ENCODE peak calls at places on chromosomes 13 and 19, in eight cellular contexts. X is A549, G is H1, T is SK-N-SH, R is endothelial cell of umbilical vein, E is K562, F is HepG2, N is GM12878. J is an unnamed sample.

GRCh38 chr19:39317476-39317875 is 3.2 kb downstream of the LRFN1 start:
- DNase-seq in F (no peak), G (no peak), X (no peak), N (no peak), R (no peak), E (no peak), T (no peak), J (no peak)

GRCh38 chr19:44722131-44723121 is 23.5 kb downstream of the CEACAM16 start:
- DNase-seq in F (no peak), X (peak), N (peak), E (no peak), T (no peak), G (no peak), R (peak), J (no peak)

GRCh38 chr13:36475468-36475867 is 43.2 kb downstream of the CCNA1 start:
- DNase-seq in G (no peak), T (peak), F (peak), R (no peak), X (peak), N (no peak), E (no peak), J (no peak)

GRCh38 chr19:2195914-2196313 is 32.2 kb downstream of the DOT1L start:
- DNase-seq in E (no peak), G (no peak), R (no peak), N (no peak), X (no peak), T (no peak), F (no peak), J (no peak)

GRCh38 chr13:110254751-110255553 is 52.0 kb downstream of the COL4A1 start:
- DNase-seq in N (no peak), F (no peak), T (no peak), G (peak), X (no peak), E (no peak), R (no peak), J (no peak)

GRCh38 chr13:46668302-46668720 is 115.3 kb downstream of the LRCH1 start:
- DNase-seq in F (no peak), G (no peak), R (peak), N (no peak), T (no peak), X (no peak), E (no peak), J (no peak)

GRCh38 chr19:57016491-57016890 is 103.3 kb upstream of the USP29 start:
- DNase-seq in T (no peak), F (no peak), E (no peak), R (no peak), X (no peak), G (no peak), N (no peak), J (no peak)

GRCh38 chr13:20546559-20546958 is 20.4 kb upstream of the IFT88 start:
- DNase-seq in G (no peak), F (no peak), X (no peak), R (no peak), N (no peak), E (no peak), T (no peak), J (no peak)

GRCh38 chr13:35817642-35818576 is 313.3 kb downstream of the DCLK1 start:
- DNase-seq in N (no peak), R (no peak), F (no peak), T (no peak), X (no peak), E (no peak), G (no peak), J (no peak)

GRCh38 chr19:19428746-19429145 is 23.3 kb downstream of the GATAD2A start:
- DNase-seq in E (no peak), T (no peak), F (no peak), X (no peak), G (no peak), N (no peak), R (no peak), J (no peak)

GRCh38 chr13:51618626-51619025 is 34.4 kb downstream of the WDFY2 start:
- DNase-seq in X (no peak), G (no peak), T (no peak), E (no peak), F (no peak), N (no peak), R (no peak), J (no peak)

GRCh38 chr13:44575741-44576395 is at the start of gene TSC22D1:
- DNase-seq in R (peak), G (peak), X (peak), E (no peak), T (peak), F (no peak), N (no peak), J (no peak)

GRCh38 chr19:4453232-4454179 is 4.1 kb downstream of the UBXN6 start:
- DNase-seq in T (peak), F (no peak), G (no peak), X (no peak), E (peak), R (no peak), N (no peak), J (no peak)

GRCh38 chr13:110352735-110353134 is 45.7 kb downstream of the COL4A2 start:
- DNase-seq in G (peak), N (no peak), F (no peak), T (no peak), E (peak), X (no peak), R (no peak), J (no peak)

GRCh38 chr13:40764587-40765403 is 6.2 kb downstream of the MRPS31 start:
- DNase-seq in T (no peak), N (no peak), X (no peak), R (no peak), G (no peak), E (no peak), F (no peak), J (no peak)

GRCh38 chr13:83940742-83941141 is 58.5 kb upstream of the SLITRK1 start:
- DNase-seq in X (no peak), G (no peak), F (no peak), E (no peak), T (no peak), N (no peak), R (no peak), J (no peak)

DNA sequence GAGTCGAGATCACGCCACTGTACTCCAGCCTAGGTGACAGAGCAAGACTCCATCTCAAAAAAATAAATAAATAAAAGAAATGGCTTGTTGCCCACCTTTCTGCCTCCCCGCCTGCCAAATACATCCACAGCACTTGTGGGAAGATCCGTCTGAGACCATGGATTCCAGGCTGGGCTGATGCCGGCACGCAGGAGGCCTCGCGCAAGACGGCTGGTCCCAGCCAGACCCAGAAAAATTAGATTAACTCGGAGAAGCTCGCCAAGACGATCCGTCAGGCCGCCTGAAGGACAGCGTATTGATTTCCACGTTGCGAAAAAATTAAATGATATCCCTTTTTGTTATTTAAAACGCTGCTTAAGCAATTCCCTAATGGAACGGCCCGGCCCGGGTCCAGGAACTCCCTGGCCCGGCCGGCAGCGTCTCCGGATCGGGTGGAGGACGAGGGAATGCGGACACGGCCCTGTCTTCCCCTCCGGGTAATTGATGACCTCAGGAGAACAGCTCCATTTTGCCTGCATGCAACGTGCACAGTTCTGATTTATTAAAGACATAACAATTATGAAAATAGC is 51.9 kb downstream of the ZNRF4 start:
- DNase-seq in F (no peak), N (no peak), T (no peak), X (no peak), G (no peak), R (no peak), E (no peak), J (no peak)
- H3K27ac ChIP-seq in F (no peak), N (no peak), T (no peak), X (no peak), G (no peak), R (no peak), E (no peak), J (no peak)

GRCh38 chr19:7789447-7789846 is 26.4 kb downstream of the CLEC4M start:
- DNase-seq in N (no peak), G (peak), X (no peak), E (peak), R (no peak), F (no peak), T (peak), J (no peak)
- H3K4me2 ChIP-seq in N (no peak), G (peak), X (peak), E (no peak), R (peak), F (no peak), T (no peak), J (no peak)

DNA sequence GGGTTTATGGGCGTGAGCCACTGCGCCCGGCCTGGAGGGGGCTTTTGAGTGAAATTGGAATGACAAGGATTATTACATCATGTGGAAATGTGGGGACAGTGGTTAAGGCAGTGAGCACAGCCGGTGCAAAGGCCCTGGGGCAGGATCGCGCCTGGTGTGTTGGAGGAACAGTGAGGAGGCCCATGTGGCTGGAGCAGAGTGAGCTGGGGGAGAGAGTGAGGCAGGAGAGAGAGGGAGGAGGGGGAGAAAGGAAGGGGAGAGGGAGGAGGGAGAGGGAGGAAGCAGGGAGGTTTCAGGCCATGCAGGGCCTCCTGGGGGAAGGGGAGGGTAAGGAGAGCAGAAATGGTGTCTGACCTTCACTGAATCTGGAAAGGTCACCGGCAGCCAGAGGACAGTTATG is 11.3 kb upstream of the CELF5 start:
- DNase-seq in T (no peak), N (no peak), R (no peak), G (no peak), X (no peak), E (no peak), F (no peak), J (no peak)
- TF ChIP-seq MAX in T (no peak), N (no peak), R (no peak), G (no peak), X (no peak), E (no peak), F (no peak), J (no peak)

DNA sequence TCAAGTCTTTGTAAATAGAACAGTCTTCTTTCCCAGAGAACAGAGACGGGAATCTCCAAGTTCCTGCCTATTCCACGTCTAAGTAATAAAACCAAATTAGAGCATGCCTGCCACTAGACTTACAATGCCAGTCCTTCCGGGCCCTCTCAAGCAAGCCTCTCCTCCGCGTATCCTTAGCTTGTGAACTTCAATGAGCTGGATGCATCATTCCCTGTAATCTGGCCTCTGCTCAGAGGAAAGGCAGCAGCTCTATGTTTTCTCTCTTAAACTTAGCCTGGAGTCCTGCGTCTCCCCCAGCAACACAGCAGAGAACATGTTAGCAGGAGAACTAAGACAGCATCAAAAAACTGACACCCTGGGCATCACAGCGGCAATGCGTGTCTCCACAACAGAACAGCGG is 8.2 kb downstream of the NALCN start:
- DNase-seq in F (no peak), T (no peak), X (no peak), N (no peak), R (no peak), G (no peak), E (no peak), J (no peak)
- H3K27ac ChIP-seq in F (no peak), T (no peak), X (no peak), N (no peak), R (no peak), G (no peak), E (no peak), J (no peak)

DNA sequence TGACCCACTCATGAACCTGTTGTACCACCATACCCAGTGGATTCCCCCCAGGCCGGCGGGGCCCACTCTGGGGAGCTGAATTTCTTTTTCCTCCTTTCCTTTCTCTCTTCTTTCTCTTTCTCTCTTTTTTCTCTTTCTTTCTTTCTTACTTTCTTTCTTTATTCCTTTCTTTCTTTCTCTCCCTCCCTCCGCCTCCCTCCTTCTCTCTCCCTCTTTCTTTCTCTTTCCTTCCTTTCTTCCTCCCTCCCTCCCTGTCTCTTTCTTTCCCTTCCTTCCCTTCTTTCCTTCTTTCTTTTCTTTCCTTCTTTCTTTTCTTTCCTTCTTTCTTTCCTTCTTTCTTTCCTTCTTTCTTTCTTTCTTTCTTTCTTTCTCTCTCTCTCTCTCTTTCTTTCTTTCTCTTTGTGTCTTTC is 327.7 kb downstream of the ZNF536 start:
- DNase-seq in E (no peak), F (no peak), T (no peak), G (no peak), N (no peak), X (no peak), R (no peak), J (no peak)
- H3K4me2 ChIP-seq in E (no peak), F (no peak), T (no peak), G (no peak), N (no peak), X (no peak), R (no peak), J (no peak)

GRCh38 chr13:23966221-23966690 is 69.0 kb upstream of the C1QTNF9B start:
- DNase-seq in R (no peak), T (no peak), F (no peak), G (no peak), E (no peak), N (no peak), X (no peak), J (no peak)

GRCh38 chr13:23963947-23964346 is 66.6 kb upstream of the C1QTNF9B start:
- DNase-seq in X (no peak), E (no peak), R (no peak), G (no peak), T (no peak), F (no peak), N (no peak), J (no peak)

GRCh38 chr13:23965346-23965745 is 68.0 kb upstream of the C1QTNF9B start:
- DNase-seq in F (no peak), N (no peak), G (no peak), X (no peak), E (no peak), T (no peak), R (no peak), J (no peak)

GRCh38 chr13:23969672-23970071 is 72.4 kb upstream of the C1QTNF9B start:
- DNase-seq in E (no peak), T (no peak), F (peak), X (peak), R (no peak), N (no peak), G (no peak), J (no peak)

DNA sequence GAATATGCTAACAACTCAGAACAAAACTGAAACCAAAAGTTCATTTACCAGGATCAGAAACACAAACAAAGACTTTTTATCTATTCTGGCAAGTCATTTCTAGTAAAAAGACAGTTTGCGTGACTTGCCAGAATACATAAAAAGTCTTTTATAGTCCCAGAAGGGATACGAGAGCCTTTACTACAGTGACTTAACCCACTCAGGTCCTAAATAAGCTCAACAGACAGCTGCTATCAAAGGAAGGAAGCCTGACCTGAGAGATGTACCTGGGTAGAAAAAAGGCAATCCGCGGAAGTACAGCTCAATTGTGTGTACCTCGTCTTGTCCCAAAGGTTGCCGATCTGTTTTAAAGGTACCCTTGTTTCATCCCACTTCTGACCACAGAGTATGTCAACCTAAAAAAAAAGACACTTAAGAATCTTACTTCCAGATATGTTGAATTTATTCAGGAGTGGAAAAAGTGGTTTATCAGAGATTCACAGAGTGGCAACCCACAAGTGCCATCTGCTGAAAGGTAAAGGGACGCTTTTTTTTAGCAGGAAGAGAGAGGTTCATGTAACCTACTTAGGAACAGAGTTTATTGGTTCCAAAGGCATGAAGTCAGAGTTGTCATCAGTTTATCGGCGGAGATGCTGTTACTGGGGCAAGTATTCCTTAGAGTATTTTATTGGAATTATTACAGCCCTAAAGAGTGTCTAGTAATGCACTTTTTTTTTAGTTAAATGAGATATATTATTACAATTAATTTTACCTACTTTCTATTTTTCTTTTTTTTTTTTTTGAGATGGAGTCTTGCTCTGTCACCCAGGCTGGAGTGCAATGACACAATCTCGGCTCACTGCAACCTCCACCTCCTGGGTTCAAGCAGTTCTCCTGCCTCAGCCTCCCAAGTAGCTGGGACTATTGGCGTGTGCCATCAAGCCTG is 69.7 kb upstream of the C1QTNF9B start:
- DNase-seq in E (no peak), G (no peak), N (peak), X (no peak), F (no peak), T (no peak), R (no peak), J (no peak)
- TF ChIP-seq MAX in E (no peak), G (no peak), N (no peak), X (no peak), F (no peak), T (no peak), R (no peak), J (no peak)

GRCh38 chr19:40723661-40724254 is 6.8 kb downstream of the ITPKC start:
- DNase-seq in R (no peak), N (no peak), F (no peak), E (no peak), T (no peak), X (no peak), G (no peak), J (no peak)
- H3K27ac ChIP-seq in R (no peak), N (no peak), F (no peak), E (no peak), T (no peak), X (no peak), G (no peak), J (no peak)

GRCh38 chr19:18083929-18084684 is 2.6 kb downstream of the IL12RB1 start:
- DNase-seq in X (no peak), G (no peak), F (no peak), N (no peak), E (no peak), R (no peak), T (no peak), J (no peak)

GRCh38 chr19:18089726-18090125 is 3.0 kb upstream of the IL12RB1 start:
- DNase-seq in T (no peak), N (no peak), G (no peak), R (no peak), X (no peak), E (no peak), F (no peak), J (no peak)

GRCh38 chr19:18090545-18091216 is 3.9 kb upstream of the IL12RB1 start:
- DNase-seq in E (no peak), R (peak), T (no peak), F (no peak), G (no peak), N (no peak), X (no peak), J (no peak)

GRCh38 chr19:18086590-18087138 is at the start of gene IL12RB1:
- DNase-seq in F (no peak), E (no peak), R (no peak), G (no peak), N (peak), X (no peak), T (no peak), J (no peak)

GRCh38 chr19:18085702-18086457 is 854 bp downstream of the IL12RB1 start:
- DNase-seq in E (no peak), G (no peak), F (no peak), R (no peak), X (no peak), T (no peak), N (no peak), J (no peak)
- H3K4me2 ChIP-seq in E (no peak), G (no peak), F (no peak), R (no peak), X (no peak), T (no peak), N (peak), J (no peak)

GRCh38 chr19:17113127-17113785 is 37.7 kb downstream of the MYO9B start:
- DNase-seq in X (no peak), E (no peak), F (no peak), G (no peak), T (no peak), R (no peak), N (no peak), J (no peak)

GRCh38 chr19:17111766-17112165 is 36.2 kb downstream of the MYO9B start:
- DNase-seq in X (no peak), R (no peak), E (no peak), T (no peak), F (no peak), N (no peak), G (no peak), J (no peak)

GRCh38 chr19:17112271-17112670 is 36.7 kb downstream of the MYO9B start:
- DNase-seq in T (no peak), F (no peak), N (no peak), E (no peak), R (no peak), G (no peak), X (no peak), J (no peak)

GRCh38 chr19:17112700-17113099 is 37.1 kb downstream of the MYO9B start:
- DNase-seq in T (no peak), F (no peak), N (no peak), R (no peak), G (no peak), X (no peak), E (no peak), J (no peak)

GRCh38 chr19:17114414-17114831 is 38.8 kb downstream of the MYO9B start:
- DNase-seq in R (no peak), X (no peak), N (no peak), E (no peak), G (no peak), T (no peak), F (no peak), J (no peak)
- TF ChIP-seq MAX in R (no peak), X (no peak), N (no peak), E (no peak), G (no peak), T (no peak), F (no peak), J (no peak)